ENCODE peak calls at places on chromosomes 12 and 14, in four cellular contexts. One of them, this sample, is unnamed.

GRCh38 chr12:113184098-113184899 is 979 bp downstream of the DDX54 start:
- DNase-seq in SK-N-MC: no peak
- DNase-seq in GM23248: no peak
- DNase-seq in skeletal muscle cell: no peak
- DNase-seq in this sample: no peak

GRCh38 chr14:31261859-31262739 is 54.5 kb upstream of the HECTD1 start:
- DNase-seq in skeletal muscle cell: peak
- DNase-seq in GM23248: peak
- DNase-seq in SK-N-MC: no peak
- DNase-seq in this sample: no peak

GRCh38 chr14:33451211-33451610 is 499.7 kb downstream of the EGLN3 start:
- DNase-seq in SK-N-MC: no peak
- DNase-seq in GM23248: no peak
- DNase-seq in skeletal muscle cell: no peak
- DNase-seq in this sample: no peak

GRCh38 chr12:66025477-66025876 is 105.1 kb downstream of the LLPH start:
- DNase-seq in skeletal muscle cell: no peak
- DNase-seq in GM23248: no peak
- DNase-seq in SK-N-MC: no peak
- DNase-seq in this sample: no peak

GRCh38 chr12:114888458-114888857 is 204.5 kb upstream of the TBX3 start:
- DNase-seq in GM23248: peak
- DNase-seq in SK-N-MC: no peak
- DNase-seq in skeletal muscle cell: peak
- DNase-seq in this sample: peak

GRCh38 chr14:72169521-72169920 is 237.3 kb downstream of the RGS6 start:
- DNase-seq in skeletal muscle cell: no peak
- DNase-seq in SK-N-MC: no peak
- DNase-seq in GM23248: no peak
- DNase-seq in this sample: peak

GRCh38 chr12:128844031-128844635 is 9.1 kb upstream of the GLT1D1 start:
- DNase-seq in SK-N-MC: no peak
- DNase-seq in GM23248: no peak
- DNase-seq in skeletal muscle cell: no peak
- DNase-seq in this sample: no peak

GRCh38 chr14:100238419-100239199 is at the start of gene YY1:
- DNase-seq in SK-N-MC: peak
- DNase-seq in skeletal muscle cell: peak
- DNase-seq in GM23248: peak
- DNase-seq in this sample: peak

GRCh38 chr12:50174971-50175715 is 8.0 kb upstream of the CERS5 start:
- DNase-seq in SK-N-MC: peak
- DNase-seq in skeletal muscle cell: no peak
- DNase-seq in GM23248: peak
- DNase-seq in this sample: no peak

GRCh38 chr12:109461049-109461845 is 15.9 kb downstream of the KCTD10 start:
- DNase-seq in skeletal muscle cell: no peak
- DNase-seq in GM23248: peak
- DNase-seq in SK-N-MC: no peak
- DNase-seq in this sample: peak

GRCh38 chr12:95100264-95101190 is 27.1 kb upstream of the NR2C1 start:
- DNase-seq in skeletal muscle cell: no peak
- DNase-seq in SK-N-MC: no peak
- DNase-seq in GM23248: no peak
- DNase-seq in this sample: no peak

GRCh38 chr14:22973217-22974032 is 8.9 kb downstream of the AJUBA start:
- DNase-seq in GM23248: peak
- DNase-seq in skeletal muscle cell: no peak
- DNase-seq in SK-N-MC: no peak
- DNase-seq in this sample: peak

GRCh38 chr12:111467092-111467861 is 61.6 kb downstream of the SH2B3 start:
- DNase-seq in GM23248: peak
- DNase-seq in skeletal muscle cell: no peak
- DNase-seq in SK-N-MC: no peak
- DNase-seq in this sample: no peak

GRCh38 chr12:57523706-57524614 is 1.3 kb downstream of the MBD6 start:
- DNase-seq in GM23248: no peak
- DNase-seq in SK-N-MC: no peak
- DNase-seq in skeletal muscle cell: no peak
- DNase-seq in this sample: no peak

GRCh38 chr14:104593241-104593701 is 11.3 kb downstream of the TMEM179 start:
- DNase-seq in GM23248: no peak
- DNase-seq in skeletal muscle cell: no peak
- DNase-seq in SK-N-MC: no peak
- DNase-seq in this sample: no peak

GRCh38 chr12:15116073-15116472 is 105.1 kb downstream of the RERG start:
- DNase-seq in skeletal muscle cell: no peak
- DNase-seq in SK-N-MC: no peak
- DNase-seq in GM23248: no peak
- DNase-seq in this sample: no peak

GRCh38 chr14:80538633-80539375 is 327.5 kb upstream of the DIO2 start:
- DNase-seq in skeletal muscle cell: no peak
- DNase-seq in GM23248: no peak
- DNase-seq in SK-N-MC: no peak
- DNase-seq in this sample: no peak

GRCh38 chr14:93946104-93946503 is 19.0 kb downstream of the FAM181A start:
- DNase-seq in skeletal muscle cell: no peak
- DNase-seq in SK-N-MC: no peak
- DNase-seq in GM23248: peak
- DNase-seq in this sample: peak

GRCh38 chr12:42666671-42667243 is 77.2 kb upstream of the PRICKLE1 start:
- DNase-seq in skeletal muscle cell: no peak
- DNase-seq in SK-N-MC: no peak
- DNase-seq in GM23248: no peak
- DNase-seq in this sample: no peak

GRCh38 chr12:110372056-110372425 is 31.5 kb downstream of the ANAPC7 start:
- DNase-seq in GM23248: no peak
- DNase-seq in SK-N-MC: no peak
- DNase-seq in skeletal muscle cell: no peak
- DNase-seq in this sample: no peak

GRCh38 chr14:31921741-31922140 is 155.4 kb upstream of the ARHGAP5 start:
- DNase-seq in GM23248: no peak
- DNase-seq in skeletal muscle cell: no peak
- DNase-seq in SK-N-MC: no peak
- DNase-seq in this sample: no peak

GRCh38 chr12:24902521-24903304 is 46.2 kb downstream of the BCAT1 start:
- DNase-seq in skeletal muscle cell: no peak
- DNase-seq in GM23248: peak
- DNase-seq in SK-N-MC: no peak
- DNase-seq in this sample: no peak

GRCh38 chr12:110348431-110349059 is 55.0 kb downstream of the ANAPC7 start:
- DNase-seq in SK-N-MC: no peak
- DNase-seq in skeletal muscle cell: no peak
- DNase-seq in GM23248: no peak
- DNase-seq in this sample: no peak

GRCh38 chr12:104219361-104219892 is 3.8 kb downstream of the TXNRD1 start:
- DNase-seq in SK-N-MC: peak
- DNase-seq in skeletal muscle cell: peak
- DNase-seq in GM23248: peak
- DNase-seq in this sample: peak

GRCh38 chr12:84601483-84601882 is 311.1 kb downstream of the SLC6A15 start:
- DNase-seq in GM23248: no peak
- DNase-seq in skeletal muscle cell: no peak
- DNase-seq in SK-N-MC: no peak
- DNase-seq in this sample: no peak

GRCh38 chr12:6813363-6813762 is 8.3 kb upstream of the GPR162 start:
- DNase-seq in SK-N-MC: no peak
- DNase-seq in skeletal muscle cell: no peak
- DNase-seq in GM23248: no peak
- DNase-seq in this sample: no peak

GRCh38 chr14:64682173-64682710 is 22.0 kb upstream of the PLEKHG3 start:
- DNase-seq in skeletal muscle cell: no peak
- DNase-seq in GM23248: peak
- DNase-seq in SK-N-MC: no peak
- DNase-seq in this sample: peak

GRCh38 chr12:7787574-7788315 is 1.5 kb upstream of the NANOG start:
- DNase-seq in skeletal muscle cell: no peak
- DNase-seq in SK-N-MC: no peak
- DNase-seq in GM23248: peak
- DNase-seq in this sample: no peak

DNA sequence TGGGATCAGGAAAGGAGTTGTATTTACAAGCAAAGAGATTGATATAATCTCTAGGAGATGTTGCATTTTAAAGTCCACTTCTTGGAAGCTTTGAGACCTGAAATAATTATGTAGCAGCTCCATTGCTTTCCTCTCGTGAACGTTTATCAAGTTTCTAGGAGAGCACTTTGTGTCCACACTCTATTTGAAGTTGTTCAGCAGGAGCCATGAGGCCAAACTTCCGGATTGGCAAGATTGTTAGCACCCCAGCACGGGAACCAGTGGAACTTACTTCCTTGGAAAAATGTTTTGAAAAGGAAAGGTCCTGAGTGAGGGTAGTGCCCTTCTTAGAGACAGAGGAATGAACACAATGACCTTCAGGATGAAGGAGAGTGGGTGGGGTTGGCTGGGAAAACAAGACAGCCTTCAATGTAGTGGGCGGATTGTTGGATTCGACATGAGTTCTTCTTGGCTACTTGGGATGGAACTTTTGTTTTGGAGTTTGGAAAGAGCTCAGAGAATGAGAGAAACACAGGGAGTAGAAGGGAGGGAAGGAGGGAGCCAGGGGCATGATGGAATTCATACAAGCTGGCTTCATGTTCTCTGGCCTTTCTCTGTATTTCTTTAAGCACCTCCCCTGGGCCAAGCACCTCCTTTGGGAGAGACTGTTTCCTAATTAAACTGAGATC is 23.8 kb upstream of the CISTR start:
- DNase-seq in GM23248: no peak
- DNase-seq in SK-N-MC: no peak
- DNase-seq in skeletal muscle cell: no peak
- DNase-seq in this sample: no peak
- H3K4me3 ChIP-seq in GM23248: no peak
- H3K4me3 ChIP-seq in SK-N-MC: no peak
- H3K4me3 ChIP-seq in skeletal muscle cell: no peak
- H3K4me3 ChIP-seq in this sample: no peak

GRCh38 chr14:54725998-54726397 is 159.1 kb downstream of the SAMD4A start:
- DNase-seq in GM23248: no peak
- DNase-seq in skeletal muscle cell: no peak
- DNase-seq in SK-N-MC: no peak
- DNase-seq in this sample: no peak

GRCh38 chr14:54727929-54728328 is 161.0 kb downstream of the SAMD4A start:
- DNase-seq in SK-N-MC: peak
- DNase-seq in GM23248: peak
- DNase-seq in skeletal muscle cell: no peak
- DNase-seq in this sample: no peak

GRCh38 chr14:54730156-54730961 is 163.4 kb downstream of the SAMD4A start:
- DNase-seq in GM23248: peak
- DNase-seq in skeletal muscle cell: peak
- DNase-seq in SK-N-MC: no peak
- DNase-seq in this sample: peak

GRCh38 chr14:54724772-54725325 is 157.9 kb downstream of the SAMD4A start:
- DNase-seq in SK-N-MC: no peak
- DNase-seq in skeletal muscle cell: no peak
- DNase-seq in GM23248: no peak
- DNase-seq in this sample: no peak

GRCh38 chr14:54728700-54729527 is 162.0 kb downstream of the SAMD4A start:
- DNase-seq in GM23248: peak
- DNase-seq in skeletal muscle cell: peak
- DNase-seq in SK-N-MC: no peak
- DNase-seq in this sample: no peak
- H3K4me3 ChIP-seq in GM23248: peak
- H3K4me3 ChIP-seq in skeletal muscle cell: no peak
- H3K4me3 ChIP-seq in SK-N-MC: no peak
- H3K4me3 ChIP-seq in this sample: no peak

GRCh38 chr12:54588110-54588831 is at the start of gene PPP1R1A:
- DNase-seq in skeletal muscle cell: no peak
- DNase-seq in GM23248: peak
- DNase-seq in SK-N-MC: no peak
- DNase-seq in this sample: no peak

GRCh38 chr12:54586620-54587019 is 1.8 kb downstream of the PPP1R1A start:
- DNase-seq in skeletal muscle cell: no peak
- DNase-seq in SK-N-MC: no peak
- DNase-seq in GM23248: no peak
- DNase-seq in this sample: no peak

GRCh38 chr12:54588892-54589291 is 433 bp upstream of the PPP1R1A start:
- DNase-seq in GM23248: no peak
- DNase-seq in SK-N-MC: no peak
- DNase-seq in skeletal muscle cell: no peak
- DNase-seq in this sample: no peak

GRCh38 chr12:54585243-54585642 is 3.2 kb downstream of the PPP1R1A start:
- DNase-seq in GM23248: no peak
- DNase-seq in SK-N-MC: no peak
- DNase-seq in skeletal muscle cell: no peak
- DNase-seq in this sample: no peak

DNA sequence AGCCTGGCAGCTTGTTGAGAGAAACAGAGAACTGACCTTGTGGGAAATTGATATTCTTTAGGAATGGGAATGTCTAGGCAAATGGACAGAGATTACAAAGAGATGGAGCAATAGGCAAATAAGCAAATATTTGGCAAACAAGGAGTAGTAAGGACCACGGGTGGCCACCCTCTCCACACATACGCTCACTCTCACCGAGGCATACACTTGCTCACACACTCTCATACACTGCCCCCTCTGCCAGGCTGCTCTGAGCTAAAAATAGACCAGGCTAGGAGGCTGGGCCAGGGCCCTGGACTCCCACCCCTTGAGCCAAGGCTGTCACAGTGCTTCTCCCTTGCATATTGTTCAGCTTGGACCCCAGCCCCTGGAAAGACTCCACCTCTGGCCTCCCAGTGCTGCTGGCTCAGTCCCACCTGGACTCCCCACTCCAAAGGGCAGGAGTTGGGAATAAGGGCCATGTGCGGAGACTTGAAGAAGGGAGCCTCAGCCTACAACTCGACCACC is 1.1 kb downstream of the PPP1R1A start:
- DNase-seq in skeletal muscle cell: no peak
- DNase-seq in SK-N-MC: no peak
- DNase-seq in GM23248: peak
- DNase-seq in this sample: no peak
- H3K4me3 ChIP-seq in skeletal muscle cell: no peak
- H3K4me3 ChIP-seq in SK-N-MC: peak
- H3K4me3 ChIP-seq in GM23248: no peak
- H3K4me3 ChIP-seq in this sample: no peak

GRCh38 chr14:70780396-70781075 is 28.8 kb downstream of the MAP3K9 start:
- DNase-seq in skeletal muscle cell: no peak
- DNase-seq in SK-N-MC: no peak
- DNase-seq in GM23248: no peak
- DNase-seq in this sample: no peak
- H3K4me3 ChIP-seq in skeletal muscle cell: no peak
- H3K4me3 ChIP-seq in SK-N-MC: no peak
- H3K4me3 ChIP-seq in GM23248: no peak
- H3K4me3 ChIP-seq in this sample: no peak

This sample was measured in brain microvascular endothelial cell.